ENCODE peak calls at places on chromosome 11, in five cellular contexts. H is A549, J is adrenal gland, U is IMR-90, Q is uterus. M is an unnamed sample.

GRCh38 chr11:93939084-93939780 is 81.9 kb upstream of the HEPHL1 start:
- DNase-seq in H (no peak), J (no peak), U (peak; percentile 11), Q (no peak), M (no peak)

GRCh38 chr11:135033545-135033944 is 621.5 kb upstream of the B3GAT1 start:
- DNase-seq in H (peak; percentile 2), J (no peak), U (no peak), Q (no peak), M (peak; percentile 63)

GRCh38 chr11:2257023-2257700 is 13.2 kb downstream of the ASCL2 start:
- DNase-seq in H (no peak), J (peak; percentile 20), U (no peak), Q (no peak), M (peak; percentile 84)

GRCh38 chr11:108947654-108948570 is 283.0 kb downstream of the DDX10 start:
- DNase-seq in H (peak; percentile 47), J (no peak), U (peak; percentile 80), Q (no peak), M (no peak)

GRCh38 chr11:57307666-57308270 is 17.0 kb downstream of the TNKS1BP1 start:
- DNase-seq in H (no peak), J (no peak), U (no peak), Q (no peak), M (no peak)

GRCh38 chr11:116840224-116840745 is 2.9 kb upstream of the APOA1 start:
- DNase-seq in H (no peak), J (no peak), U (peak; percentile 36), Q (no peak), M (no peak)

GRCh38 chr11:32439488-32440210 is 4.3 kb upstream of the WT1 start:
- DNase-seq in H (no peak), J (no peak), U (no peak), Q (peak; percentile 41), M (no peak)

GRCh38 chr11:47109051-47109791 is 67.5 kb downstream of the ARFGAP2 start:
- DNase-seq in H (no peak), J (no peak), U (no peak), Q (no peak), M (no peak)

GRCh38 chr11:8056810-8057463 is 24.1 kb upstream of the TUB start:
- DNase-seq in H (no peak), J (peak; percentile 78), U (peak; percentile 68), Q (peak; percentile 96), M (no peak)

GRCh38 chr11:1228921-1229451 is 6.1 kb downstream of the MUC5B start:
- DNase-seq in H (no peak), J (no peak), U (no peak), Q (no peak), M (no peak)

GRCh38 chr11:64876835-64877341 is 1.5 kb downstream of the EHD1 start:
- DNase-seq in H (no peak), J (peak; percentile 74), U (peak; percentile 46), Q (no peak), M (peak; percentile 92)

GRCh38 chr11:97461934-97462333 is 1072.1 kb downstream of the JRKL start:
- DNase-seq in H (no peak), J (no peak), U (no peak), Q (no peak), M (no peak)

GRCh38 chr11:1560618-1561251 is 11.3 kb downstream of the DUSP8 start:
- DNase-seq in H (no peak), J (no peak), U (no peak), Q (no peak), M (no peak)

GRCh38 chr11:126166413-126166812 is 45.0 kb downstream of the RPUSD4 start:
- DNase-seq in H (no peak), J (no peak), U (no peak), Q (no peak), M (no peak)

GRCh38 chr11:94120946-94121345 is 7.7 kb upstream of the PANX1 start:
- DNase-seq in H (no peak), J (no peak), U (peak; percentile 91), Q (no peak), M (no peak)

GRCh38 chr11:73374130-73374529 is 2.1 kb upstream of the RELT start:
- DNase-seq in H (no peak), J (no peak), U (no peak), Q (no peak), M (no peak)

GRCh38 chr11:61111786-61112517 is 9.7 kb downstream of the CD5 start:
- DNase-seq in H (no peak), J (no peak), U (no peak), Q (no peak), M (no peak)

GRCh38 chr11:2432171-2432621 is 12.1 kb downstream of the TRPM5 start:
- DNase-seq in H (no peak), J (no peak), U (no peak), Q (no peak), M (no peak)

GRCh38 chr11:46390331-46391171 is 1.0 kb downstream of the CHRM4 start:
- DNase-seq in H (no peak), J (peak; percentile 57), U (no peak), Q (no peak), M (no peak)

GRCh38 chr11:3959918-3960295 is 104.4 kb downstream of the STIM1 start:
- DNase-seq in H (no peak), J (no peak), U (peak; percentile 25), Q (no peak), M (no peak)

GRCh38 chr11:103541186-103541795 is 432.1 kb downstream of the DYNC2H1 start:
- DNase-seq in H (peak; percentile 38), J (no peak), U (no peak), Q (no peak), M (no peak)

GRCh38 chr11:113626736-113627135 is 79.4 kb downstream of the TMPRSS5 start:
- DNase-seq in H (no peak), J (no peak), U (no peak), Q (no peak), M (no peak)

GRCh38 chr11:20089796-20090653 is 70.2 kb downstream of the DBX1 start:
- DNase-seq in H (no peak), J (peak; percentile 70), U (peak; percentile 71), Q (no peak), M (no peak)

GRCh38 chr11:78039919-78040671 is 17.0 kb upstream of the KCTD14 start:
- DNase-seq in H (peak; percentile 63), J (peak; percentile 91), U (peak; percentile 85), Q (peak; percentile 61), M (peak; percentile 81)

GRCh38 chr11:18495703-18496102 is 31.0 kb downstream of the TSG101 start:
- DNase-seq in H (no peak), J (no peak), U (no peak), Q (no peak), M (no peak)

GRCh38 chr11:11494348-11494747 is 127.5 kb downstream of the GALNT18 start:
- DNase-seq in H (no peak), J (no peak), U (no peak), Q (no peak), M (no peak)

GRCh38 chr11:14336507-14337503 is 22.2 kb downstream of the RRAS2 start:
- DNase-seq in H (peak; percentile 85), J (no peak), U (peak; percentile 99), Q (no peak), M (no peak)

GRCh38 chr11:88320149-88320559 is 17.4 kb downstream of the CTSC start:
- DNase-seq in H (no peak), J (no peak), U (peak; percentile 76), Q (no peak), M (no peak)

GRCh38 chr11:112497826-112498225 is 237.2 kb upstream of the PLET1 start:
- DNase-seq in H (no peak), J (no peak), U (no peak), Q (no peak), M (no peak)

GRCh38 chr11:4551346-4551979 is 6.5 kb downstream of the OR52M1 start:
- DNase-seq in H (peak; percentile 19), J (no peak), U (peak; percentile 16), Q (no peak), M (no peak)

GRCh38 chr11:77619576-77620198 is 17.9 kb downstream of the CLNS1A start:
- DNase-seq in H (peak; percentile 61), J (no peak), U (peak; percentile 54), Q (no peak), M (no peak)

GRCh38 chr11:110251837-110252236 is 44.6 kb downstream of the RDX start:
- DNase-seq in H (peak; percentile 31), J (no peak), U (peak; percentile 65), Q (no peak), M (peak; percentile 39)

GRCh38 chr11:110243804-110244203 is 52.6 kb downstream of the RDX start:
- DNase-seq in H (no peak), J (no peak), U (no peak), Q (no peak), M (no peak)

GRCh38 chr11:110253525-110253924 is 42.9 kb downstream of the RDX start:
- DNase-seq in H (no peak), J (no peak), U (no peak), Q (no peak), M (no peak)

GRCh38 chr11:110250168-110250567 is 46.2 kb downstream of the RDX start:
- DNase-seq in H (no peak), J (no peak), U (no peak), Q (no peak), M (no peak)

GRCh38 chr11:110249066-110249465 is 47.3 kb downstream of the RDX start:
- DNase-seq in H (no peak), J (no peak), U (no peak), Q (no peak), M (no peak)
- TF ChIP-seq CTCF in H (peak; percentile 45), J (peak; percentile 17), U (peak; percentile 26), Q (no peak), M (peak; percentile 36)

DNA sequence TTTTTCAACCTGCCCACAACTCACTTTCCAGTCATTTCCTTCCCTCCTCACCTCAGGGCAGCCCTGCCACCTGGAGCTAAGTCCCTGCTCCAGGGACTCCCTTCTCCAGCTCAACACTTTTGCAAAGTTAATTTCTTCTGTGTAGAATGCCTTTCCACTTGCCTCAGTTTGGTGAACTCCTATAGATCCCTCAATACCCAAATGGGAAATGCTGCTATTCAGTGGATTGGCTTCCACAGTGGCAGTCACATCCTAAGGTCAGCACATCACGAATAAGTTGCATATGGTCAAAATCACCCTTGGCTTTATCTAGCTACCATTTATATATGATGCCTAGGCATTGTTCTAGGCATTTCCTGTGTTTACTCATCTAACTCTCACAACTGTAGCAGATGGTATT is 23.6 kb downstream of the GDPD5 start:
- DNase-seq in H (no peak), J (no peak), U (no peak), Q (no peak), M (no peak)
- H3K4me1 ChIP-seq in H (peaks cover 40% of the 10 kb centered on the region), J (peaks cover 3% of the 10 kb centered on the region), U (peaks cover 27% of the 10 kb centered on the region), Q (peaks cover 3% of the 10 kb centered on the region), M (peaks cover 5% of the 10 kb centered on the region)

DNA sequence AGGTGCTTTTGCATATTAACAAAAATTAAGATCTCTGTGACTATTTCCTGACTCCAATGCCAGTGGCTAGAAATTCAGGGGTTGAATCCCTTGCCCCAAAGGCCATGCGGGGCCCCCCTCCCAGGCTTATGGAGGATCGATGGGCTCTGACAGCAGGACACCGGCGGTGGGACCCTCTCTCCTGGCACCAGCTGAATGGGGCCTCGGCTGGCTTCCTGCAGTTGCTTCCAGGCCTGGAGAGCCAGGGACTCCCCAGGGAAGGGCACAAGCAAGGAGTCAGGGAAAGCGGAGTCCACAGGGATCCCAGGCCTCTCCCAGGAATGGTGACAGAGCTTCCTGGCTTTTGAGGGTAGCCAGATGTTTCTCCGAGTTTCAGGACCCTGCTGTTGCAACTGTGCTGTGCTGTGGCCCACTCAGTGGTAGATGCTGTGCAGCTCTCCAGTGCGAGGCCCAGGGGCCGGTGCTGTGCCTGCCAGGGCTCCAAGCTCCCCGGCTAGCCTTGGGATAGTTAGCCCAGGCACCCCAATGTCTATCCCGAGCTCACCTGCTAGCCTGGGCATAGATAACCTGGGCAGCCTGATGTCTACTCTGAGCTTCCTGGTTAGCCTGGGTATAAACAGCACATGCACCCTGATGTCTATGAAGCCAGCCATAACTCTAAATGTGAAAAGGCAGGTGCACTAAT is 372.6 kb downstream of the SHANK2 start:
- DNase-seq in H (no peak), J (no peak), U (no peak), Q (no peak), M (no peak)
- H3K27ac ChIP-seq in H (no peak overlapping the region), J (no peak overlapping the region), U (no peak overlapping the region), Q (no peak overlapping the region), M (no peak overlapping the region)

GRCh38 chr11:128095459-128096096 is 491.8 kb downstream of the ETS1 start:
- DNase-seq in H (peak; percentile 45), J (no peak), U (peak; percentile 76), Q (no peak), M (no peak)
- TF ChIP-seq CTCF in H (no peak), J (no peak), U (no peak), Q (no peak), M (no peak)

M was measured in thyroid gland.